ENCODE peak calls at places on chromosome 14, in five cellular contexts. S is bronchial epithelial cell, O is ovary, J is AG04449, I is H9. A is an unnamed sample.

GRCh38 chr14:101602466-101602840 is 41.2 kb downstream of the DIO3 start:
- DNase-seq in S (no peak), O (no peak), J (no peak), I (no peak), A (no peak)

GRCh38 chr14:84028205-84028604 is 1501.7 kb upstream of the FLRT2 start:
- DNase-seq in S (no peak), O (no peak), J (no peak), I (no peak), A (no peak)

GRCh38 chr14:48954446-48954845 is 631.7 kb downstream of the RPS29 start:
- DNase-seq in S (no peak), O (no peak), J (no peak), I (no peak), A (no peak)

GRCh38 chr14:76742961-76743360 is 18.3 kb upstream of the VASH1 start:
- DNase-seq in S (peak; percentile 18), O (no peak), J (no peak), I (no peak), A (no peak)

GRCh38 chr14:89296281-89296745 is 120.7 kb downstream of the FOXN3 start:
- DNase-seq in S (no peak), O (no peak), J (no peak), I (peak; percentile 83), A (no peak)

GRCh38 chr14:70257526-70257925 is 68.8 kb upstream of the SLC8A3 start:
- DNase-seq in S (peak; percentile 19), O (no peak), J (no peak), I (peak; percentile 41), A (no peak)

GRCh38 chr14:30842431-30842830 is 31.9 kb upstream of the COCH start:
- DNase-seq in S (no peak), O (no peak), J (no peak), I (no peak), A (no peak)

GRCh38 chr14:106831322-106831720 is 1304.9 kb downstream of the TMEM121 start:
- DNase-seq in S (no peak), O (no peak), J (no peak), I (no peak), A (no peak)

GRCh38 chr14:69708586-69709169 is 58.3 kb upstream of the SRSF5 start:
- DNase-seq in S (no peak), O (no peak), J (no peak), I (peak; percentile 66), A (no peak)

GRCh38 chr14:91113829-91114078 is at the start of gene DGLUCY:
- DNase-seq in S (no peak), O (peak; percentile 72), J (no peak), I (no peak), A (no peak)

GRCh38 chr14:75123991-75124390 is 2.9 kb downstream of the NEK9 start:
- DNase-seq in S (peak; percentile 88), O (no peak), J (no peak), I (no peak), A (peak; percentile 73)

GRCh38 chr14:87491816-87492215 is 501.2 kb downstream of the GALC start:
- DNase-seq in S (peak; percentile 88), O (no peak), J (no peak), I (no peak), A (no peak)

GRCh38 chr14:20334017-20334416 is 938 bp upstream of the CCNB1IP1 start:
- DNase-seq in S (no peak), O (no peak), J (no peak), I (no peak), A (no peak)

GRCh38 chr14:20652996-20653975 is 11.8 kb upstream of the OR6S1 start:
- DNase-seq in S (peak; percentile 78), O (no peak), J (no peak), I (peak; percentile 93), A (peak; percentile 36)

GRCh38 chr14:101116486-101117130 is 213.1 kb upstream of the RTL1 start:
- DNase-seq in S (no peak), O (no peak), J (no peak), I (no peak), A (peak; percentile 44)

GRCh38 chr14:68248481-68249255 is 429.1 kb downstream of the RAD51B start:
- DNase-seq in S (peak; percentile 58), O (peak; percentile 29), J (no peak), I (no peak), A (peak; percentile 61)

GRCh38 chr14:32597771-32598170 is 268.7 kb downstream of the AKAP6 start:
- DNase-seq in S (no peak), O (no peak), J (no peak), I (no peak), A (no peak)

GRCh38 chr14:79997509-79998210 is 213.6 kb downstream of the DIO2 start:
- DNase-seq in S (no peak), O (no peak), J (no peak), I (no peak), A (no peak)
- TF ChIP-seq CTCF in S (no peak), O (no peak), J (no peak), I (no peak), A (no peak)

GRCh38 chr14:56487090-56487667 is 92.4 kb upstream of the TMEM260 start:
- DNase-seq in S (peak; percentile 17), O (no peak), J (no peak), I (no peak), A (no peak)
- TF ChIP-seq CTCF in S (no peak), O (peak; percentile 15), J (peak; percentile 16), I (peak; percentile 62), A (peak; percentile 57)

DNA sequence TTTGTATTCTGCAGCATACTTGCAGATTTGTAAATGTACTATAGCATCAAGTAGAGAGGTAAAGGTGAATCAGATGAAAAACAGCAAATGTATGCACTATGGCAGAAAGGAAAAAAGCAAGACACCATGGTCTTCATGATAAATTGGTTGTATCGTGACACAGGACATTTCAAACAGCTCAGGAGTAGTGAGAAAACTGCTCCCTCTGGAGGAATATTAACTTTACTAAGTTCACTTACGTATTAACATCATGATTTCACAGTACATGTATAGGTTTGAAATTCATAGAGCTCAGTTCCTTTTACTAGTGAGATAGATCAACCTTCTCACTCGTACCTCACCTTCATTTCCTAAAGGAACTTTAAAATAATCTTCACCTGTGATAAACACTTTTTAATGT is 6.5 kb downstream of the MBIP start:
- DNase-seq in S (peak; percentile 29), O (no peak), J (no peak), I (no peak), A (no peak)
- TF ChIP-seq CTCF in S (peak; percentile 19), O (no peak), J (no peak), I (no peak), A (no peak)

DNA sequence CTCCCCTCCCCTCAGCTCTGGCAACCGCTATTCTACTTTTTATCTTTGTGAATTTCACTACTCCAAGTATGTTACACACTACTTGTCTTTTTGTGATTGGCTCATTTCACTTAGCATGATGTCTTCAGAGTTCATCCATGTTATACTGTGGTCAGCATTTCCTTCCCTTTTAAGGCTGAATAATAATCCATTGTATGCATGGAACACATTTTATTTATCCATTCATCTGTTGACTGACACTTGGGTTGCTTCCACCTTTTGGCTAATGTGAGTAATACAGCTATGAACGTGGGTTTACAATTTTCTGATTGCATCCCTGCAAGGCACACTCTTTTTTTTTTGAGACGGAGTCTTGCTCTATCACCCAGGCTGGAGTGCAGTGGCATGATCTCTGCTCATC is 53.0 kb upstream of the FUT8 start:
- DNase-seq in S (peak; percentile 66), O (no peak), J (no peak), I (no peak), A (no peak)
- TF ChIP-seq CTCF in S (peak; percentile 20), O (no peak), J (no peak), I (no peak), A (no peak)

DNA sequence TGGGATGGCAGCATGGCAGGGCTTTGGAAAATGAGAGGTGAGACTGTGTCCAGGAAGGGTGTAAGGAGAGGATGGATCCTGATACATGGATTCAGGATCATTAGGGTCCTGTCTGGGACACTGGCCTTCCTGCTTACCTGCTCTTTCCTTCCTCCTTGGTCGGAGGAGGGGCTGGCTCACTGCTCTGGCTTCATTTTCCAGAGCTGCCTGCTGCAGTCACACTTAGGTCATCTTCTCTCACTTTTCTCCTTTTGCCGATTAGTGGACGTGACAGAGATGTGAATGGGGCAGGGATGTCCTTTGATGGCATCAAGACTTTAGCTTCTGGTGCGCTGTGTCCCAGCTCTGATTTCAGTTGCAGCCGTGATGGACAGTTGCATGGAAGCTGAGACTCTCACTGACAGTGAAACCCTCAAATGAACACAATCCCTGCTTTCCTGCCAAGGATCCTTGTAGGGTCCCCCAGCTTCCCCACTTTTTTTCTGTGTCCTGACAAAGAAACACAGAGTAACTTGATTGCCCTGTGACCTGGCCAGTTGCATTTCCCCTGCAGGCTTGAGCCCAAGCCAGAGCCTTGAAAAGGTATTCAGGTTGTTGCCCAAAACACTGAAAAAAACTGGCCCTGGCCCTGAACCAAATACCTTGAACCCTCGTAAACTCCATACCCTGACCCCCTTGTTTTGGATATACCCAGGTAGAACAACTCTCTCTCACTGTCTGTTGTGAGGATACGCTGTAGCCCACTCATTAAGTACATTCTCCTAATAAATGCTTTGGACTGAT is 756 bp upstream of the CIDEB start:
- DNase-seq in S (no peak), O (no peak), J (no peak), I (no peak), A (no peak)
- TF ChIP-seq CTCF in S (no peak), O (no peak), J (no peak), I (no peak), A (peak; percentile 14)

DNA sequence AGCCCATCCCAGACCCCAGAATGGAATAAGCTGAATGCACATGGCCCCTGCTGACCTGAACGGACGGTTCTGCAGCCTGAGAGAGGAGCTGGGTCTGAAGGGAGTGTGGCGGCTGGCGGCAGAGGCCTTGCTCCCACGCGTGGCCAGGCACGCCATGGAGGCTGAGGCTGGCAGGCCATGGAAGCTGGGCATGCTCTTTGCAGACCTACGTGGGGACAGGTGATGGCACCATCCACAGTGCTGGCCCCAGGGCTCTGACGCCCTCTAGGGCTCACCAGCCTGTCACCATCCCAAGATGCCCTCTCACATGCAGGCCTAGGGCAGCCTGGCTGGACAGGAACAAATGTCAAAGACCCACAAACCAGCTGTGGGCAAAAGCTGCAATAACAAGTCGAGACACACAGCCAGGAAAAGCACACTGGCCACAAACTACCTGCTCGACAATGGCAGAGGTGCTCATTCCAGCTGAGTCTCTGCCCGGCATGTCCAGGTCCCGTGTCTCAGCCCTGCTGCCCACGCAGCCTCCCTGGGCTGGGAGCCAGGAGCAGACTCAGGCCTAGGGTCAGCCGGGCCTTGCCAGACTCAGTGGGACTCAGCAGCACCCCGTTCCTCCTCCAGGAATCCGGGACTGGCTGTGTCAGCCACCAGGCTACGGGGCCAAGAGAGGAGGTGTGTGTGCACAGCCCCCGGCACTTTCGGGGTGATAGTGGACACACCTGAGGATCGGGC is 19.7 kb downstream of the BTBD6 start:
- DNase-seq in S (no peak), O (no peak), J (no peak), I (no peak), A (no peak)
- TF ChIP-seq CTCF in S (no peak), O (no peak), J (no peak), I (peak; percentile 25), A (peak; percentile 25)

A was measured in right atrium auricular region.